ENCODE peak calls at places on chromosomes 1 and 21, in four cellular contexts. E is astrocyte of the spinal cord, L is tibial nerve, X is H7. O is an unnamed sample.

GRCh38 chr1:212107481-212107880 is 71.9 kb downstream of the DTL start:
- DNase-seq in L (no peak), E (no peak), X (no peak), O (no peak)

GRCh38 chr1:55559111-55559510 is 343.9 kb upstream of the USP24 start:
- DNase-seq in X (no peak), E (no peak), L (no peak), O (no peak)

GRCh38 chr1:27388337-27389005 is 4.0 kb upstream of the GPR3 start:
- DNase-seq in E (no peak), L (peak), X (peak), O (no peak)

GRCh38 chr1:163147019-163147418 is 55.7 kb downstream of the RGS5 start:
- DNase-seq in X (no peak), E (no peak), L (no peak), O (no peak)

GRCh38 chr1:17923684-17924083 is 168.6 kb downstream of the ACTL8 start:
- DNase-seq in L (no peak), X (no peak), E (no peak), O (no peak)

GRCh38 chr1:32886012-32886827 is at the start of gene HPCA:
- DNase-seq in L (no peak), E (peak), X (peak), O (no peak)

GRCh38 chr1:246415028-246415427 is 92.1 kb downstream of the SMYD3 start:
- DNase-seq in E (no peak), L (no peak), X (no peak), O (no peak)

GRCh38 chr1:26833432-26834405 is 7.2 kb downstream of the ZDHHC18 start:
- DNase-seq in X (no peak), L (no peak), E (no peak), O (no peak)

GRCh38 chr1:172154571-172154970 is 265.9 kb upstream of the C1orf105 start:
- DNase-seq in X (no peak), L (no peak), E (peak), O (no peak)

GRCh38 chr1:230891413-230891812 is 23.1 kb upstream of the C1orf198 start:
- DNase-seq in X (no peak), E (no peak), L (no peak), O (no peak)

GRCh38 chr1:53396563-53397268 is 62.5 kb upstream of the DMRTB1 start:
- DNase-seq in E (no peak), L (no peak), X (no peak), O (no peak)

GRCh38 chr1:97603218-97603617 is 317.6 kb downstream of the DPYD start:
- DNase-seq in L (no peak), E (no peak), X (no peak), O (no peak)

GRCh38 chr1:23475134-23475628 is 8.8 kb downstream of the ASAP3 start:
- DNase-seq in E (peak), L (no peak), X (no peak), O (peak)

GRCh38 chr1:12032141-12032710 is 12.9 kb downstream of the MIIP start:
- DNase-seq in L (no peak), X (no peak), E (no peak), O (no peak)

GRCh38 chr1:52551476-52552235 is 1.2 kb downstream of the TUT4 start:
- DNase-seq in X (no peak), E (peak), L (no peak), O (no peak)

GRCh38 chr1:2230781-2231666 is 2.9 kb downstream of the SKI start:
- DNase-seq in X (no peak), L (no peak), E (no peak), O (no peak)

GRCh38 chr21:27346041-27346448 is 379.2 kb upstream of the ADAMTS5 start:
- DNase-seq in X (no peak), L (no peak), E (peak), O (no peak)

GRCh38 chr1:33420870-33421775 is 9.8 kb downstream of the PHC2 start:
- DNase-seq in X (no peak), L (no peak), E (peak), O (no peak)

DNA sequence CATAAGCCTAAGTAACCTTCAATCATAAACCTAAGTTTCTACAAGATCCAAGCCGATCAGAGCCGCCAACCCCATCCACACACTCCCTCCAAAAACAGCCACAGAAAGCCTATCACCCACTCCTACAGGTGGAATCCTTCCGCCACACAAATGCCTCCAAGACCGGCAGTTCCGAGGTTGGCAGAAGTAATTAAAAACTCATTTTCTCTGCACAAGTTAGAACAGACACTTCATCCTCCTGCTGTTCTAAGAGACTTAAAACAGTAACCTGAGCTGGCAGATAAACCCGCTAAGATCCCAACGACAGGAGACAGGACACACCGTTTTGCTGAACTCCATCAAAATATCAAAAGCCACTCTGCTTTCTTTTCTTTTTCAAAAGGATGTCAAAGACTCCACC is 2.8 kb downstream of the SSBP3 start:
- DNase-seq in E (no peak), L (no peak), X (no peak), O (no peak)
- H3K4me3 ChIP-seq in E (peak), L (no peak), X (peak), O (peak)

GRCh38 chr21:18468775-18469174 is 65.2 kb upstream of the TMPRSS15 start:
- DNase-seq in E (no peak), L (no peak), X (no peak), O (no peak)
- H3K4me3 ChIP-seq in E (peak), L (no peak), X (no peak), O (no peak)

GRCh38 chr1:4060850-4061249 is 160.8 kb upstream of the C1orf174 start:
- DNase-seq in E (no peak), L (no peak), X (no peak), O (no peak)

GRCh38 chr1:4058122-4058521 is 158.1 kb upstream of the C1orf174 start:
- DNase-seq in L (no peak), E (no peak), X (no peak), O (no peak)

GRCh38 chr1:4057603-4058002 is 157.5 kb upstream of the C1orf174 start:
- DNase-seq in X (no peak), L (no peak), E (no peak), O (no peak)

GRCh38 chr1:4058706-4059105 is 158.6 kb upstream of the C1orf174 start:
- DNase-seq in X (no peak), E (no peak), L (no peak), O (no peak)

DNA sequence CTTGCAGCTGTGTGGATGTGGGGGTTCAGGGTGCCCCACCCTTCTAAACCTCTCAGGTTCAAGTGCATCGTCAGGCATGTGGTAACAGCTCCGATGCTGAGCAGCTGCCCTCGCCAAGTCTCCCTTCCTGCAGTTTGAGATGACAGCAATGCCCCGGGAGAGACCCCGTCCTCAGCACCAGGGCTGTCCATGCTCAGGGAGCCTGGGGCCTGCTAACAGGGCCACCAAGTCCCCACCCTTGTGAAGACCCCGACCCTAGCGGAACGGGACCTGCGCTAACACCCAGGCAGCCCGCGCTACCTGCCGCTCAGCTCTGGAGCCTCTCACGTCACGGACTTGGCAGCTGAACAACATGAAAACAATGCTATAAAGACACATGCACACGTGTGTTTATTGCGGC is 159.2 kb upstream of the C1orf174 start:
- DNase-seq in E (no peak), X (no peak), L (no peak), O (no peak)
- H3K4me3 ChIP-seq in E (no peak), X (no peak), L (no peak), O (no peak)

GRCh38 chr1:204415351-204415750 is 3.7 kb upstream of the PPP1R15B start:
- DNase-seq in L (no peak), E (no peak), X (no peak), O (no peak)

GRCh38 chr1:204416589-204417230 is 5.1 kb upstream of the PPP1R15B start:
- DNase-seq in L (no peak), X (no peak), E (no peak), O (no peak)

GRCh38 chr1:204419064-204419403 is 7.4 kb upstream of the PPP1R15B start:
- DNase-seq in X (no peak), L (no peak), E (no peak), O (no peak)

GRCh38 chr1:204418174-204419063 is 6.8 kb upstream of the PPP1R15B start:
- DNase-seq in L (no peak), X (no peak), E (peak), O (no peak)

GRCh38 chr1:204417231-204417997 is 5.8 kb upstream of the PPP1R15B start:
- DNase-seq in E (peak), L (no peak), X (no peak), O (peak)
- H3K4me3 ChIP-seq in E (no peak), L (no peak), X (no peak), O (peak)

GRCh38 chr1:88661951-88662664 is 22.0 kb upstream of the PKN2 start:
- DNase-seq in L (no peak), X (peak), E (no peak), O (no peak)

GRCh38 chr1:88661188-88661587 is 22.9 kb upstream of the PKN2 start:
- DNase-seq in E (no peak), L (no peak), X (peak), O (no peak)

GRCh38 chr1:88662723-88663122 is 21.4 kb upstream of the PKN2 start:
- DNase-seq in X (no peak), L (no peak), E (no peak), O (no peak)

GRCh38 chr1:88658419-88658818 is 25.7 kb upstream of the PKN2 start:
- DNase-seq in L (no peak), X (no peak), E (no peak), O (no peak)

GRCh38 chr1:88659552-88659951 is 24.5 kb upstream of the PKN2 start:
- DNase-seq in X (no peak), E (no peak), L (no peak), O (no peak)
- H3K4me3 ChIP-seq in X (no peak), E (no peak), L (no peak), O (no peak)

GRCh38 chr1:236099622-236100021 is 34.7 kb upstream of the NID1 start:
- DNase-seq in L (peak), E (no peak), X (no peak), O (no peak)

GRCh38 chr1:236100799-236101198 is 35.9 kb upstream of the NID1 start:
- DNase-seq in X (no peak), L (no peak), E (no peak), O (no peak)

GRCh38 chr1:236095705-236096500 is 31.0 kb upstream of the NID1 start:
- DNase-seq in X (no peak), L (no peak), E (no peak), O (no peak)

GRCh38 chr1:236101233-236102200 is 36.6 kb upstream of the NID1 start:
- DNase-seq in X (no peak), L (no peak), E (no peak), O (no peak)

DNA sequence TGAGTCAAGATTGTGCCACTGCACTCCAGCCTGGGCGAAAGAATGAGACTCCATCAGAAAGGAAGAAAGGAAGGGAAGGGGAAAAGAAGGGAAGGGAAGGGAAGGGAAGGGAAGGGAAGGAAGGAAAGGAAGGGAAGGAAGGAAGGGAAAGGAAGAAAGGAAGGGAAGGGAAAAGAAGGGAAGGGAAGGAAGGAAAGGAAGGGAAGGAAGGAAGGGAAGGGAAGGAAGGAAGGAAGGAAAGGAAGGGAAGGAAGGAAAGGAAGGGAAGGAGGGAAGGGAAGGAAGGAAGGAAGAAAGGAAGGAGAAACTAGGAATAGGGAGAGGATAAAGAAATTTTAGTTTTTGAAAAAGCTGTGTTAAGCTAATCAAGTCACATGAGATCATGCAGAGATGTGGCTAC is 33.4 kb upstream of the NID1 start:
- DNase-seq in L (no peak), E (no peak), X (no peak), O (no peak)
- H3K4me3 ChIP-seq in L (no peak), E (no peak), X (no peak), O (no peak)

GRCh38 chr1:214184992-214185391 is 96.0 kb upstream of the SMYD2 start:
- DNase-seq in X (no peak), E (no peak), L (no peak), O (no peak)

GRCh38 chr1:214186118-214186517 is 94.8 kb upstream of the SMYD2 start:
- DNase-seq in L (no peak), E (no peak), X (no peak), O (no peak)

GRCh38 chr1:214187933-214188332 is 93.0 kb upstream of the SMYD2 start:
- DNase-seq in L (no peak), X (peak), E (no peak), O (no peak)

GRCh38 chr1:214188835-214189234 is 92.1 kb upstream of the SMYD2 start:
- DNase-seq in X (no peak), L (no peak), E (no peak), O (no peak)

DNA sequence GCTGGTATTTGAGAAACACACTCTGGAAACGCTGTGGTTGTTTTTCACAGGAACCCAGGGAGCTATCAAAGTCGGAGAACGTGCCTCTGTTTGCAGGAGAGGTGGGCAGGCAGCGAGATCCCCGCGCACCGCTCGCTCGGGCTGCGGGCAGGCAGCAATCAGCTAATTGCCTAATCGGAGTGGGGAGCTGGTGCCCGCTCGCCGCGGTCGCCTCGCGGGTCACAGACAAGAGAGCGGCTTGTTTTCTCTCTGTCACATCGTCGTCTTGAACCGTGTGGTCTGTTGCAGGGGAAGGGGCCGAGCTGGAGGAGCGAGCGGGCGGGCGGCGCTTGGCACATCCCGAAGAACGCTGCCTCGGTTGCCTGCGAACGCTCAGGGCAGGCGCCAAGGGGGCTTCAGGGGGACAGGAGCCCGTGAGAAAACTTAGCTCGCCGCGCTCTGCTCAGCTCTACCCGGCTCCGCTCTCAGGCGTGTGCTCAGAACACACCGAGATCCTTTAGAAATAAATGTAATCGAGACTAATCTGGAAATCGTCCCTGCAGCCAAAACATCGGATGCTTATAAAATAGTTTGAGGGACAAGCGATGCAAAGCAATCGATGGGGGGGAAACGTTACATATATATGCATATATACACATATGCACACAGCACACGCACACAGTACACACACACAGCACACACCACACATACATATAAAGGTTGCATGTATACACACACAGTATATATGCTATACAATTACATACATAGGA is 93.6 kb upstream of the SMYD2 start:
- DNase-seq in L (no peak), X (peak), E (no peak), O (no peak)
- H3K4me3 ChIP-seq in L (no peak), X (peak), E (peak), O (peak)

DNA sequence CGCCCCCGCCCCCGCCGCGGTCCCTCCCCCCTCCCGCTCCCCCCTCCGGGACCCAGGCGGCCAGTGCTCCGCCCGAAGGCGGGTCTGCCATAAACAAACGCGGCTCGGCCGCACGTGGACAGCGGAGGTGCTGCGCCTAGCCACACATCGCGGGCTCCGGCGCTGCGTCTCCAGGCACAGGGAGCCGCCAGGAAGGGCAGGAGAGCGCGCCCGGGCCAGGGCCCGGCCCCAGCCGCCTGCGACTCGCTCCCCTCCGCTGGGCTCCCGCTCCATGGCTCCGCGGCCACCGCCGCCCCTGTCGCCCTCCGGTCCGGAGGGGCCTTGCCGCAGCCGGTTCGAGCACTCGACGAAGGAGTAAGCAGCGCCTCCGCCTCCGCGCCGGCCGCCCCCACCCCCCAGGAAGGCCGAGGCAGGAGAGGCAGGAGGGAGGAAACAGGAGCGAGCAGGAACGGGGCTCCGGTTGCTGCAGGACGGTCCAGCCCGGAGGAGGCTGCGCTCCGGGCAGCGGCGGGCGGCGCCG is at the start of gene SIM2:
- DNase-seq in X (peak), L (no peak), E (no peak), O (no peak)
- H3K4me3 ChIP-seq in X (peak), L (peak), E (no peak), O (no peak)

GRCh38 chr1:24963099-24963872 is 33.2 kb upstream of the RUNX3 start:
- DNase-seq in X (peak), L (no peak), E (no peak), O (no peak)
- H3K4me3 ChIP-seq in X (no peak), L (no peak), E (no peak), O (no peak)

O was measured in AG04450.